ENCODE peak calls at places on chromosomes 16 and 17, in nine cellular contexts. G is fibroblast of pulmonary artery, S is fibroblast of mammary gland, B is activated B cell treated with CpG ODN at 0.5 μM for 24 hours, V is left ventricle myocardium inferior, D is ascending aorta, L is brain microvascular endothelial cell, W is A549, R is H1. K is an unnamed sample.

GRCh38 chr17:30519707-30520106 is 42.5 kb downstream of the GOSR1 start:
- DNase-seq in G (peak), S (peak), B (no peak), V (no peak), D (no peak), L (peak), W (peak), R (no peak), K (no peak)

GRCh38 chr17:76529224-76529642 is 8.3 kb downstream of the CYGB start:
- DNase-seq in G (peak), S (peak), B (no peak), V (peak), D (peak), L (peak), W (no peak), R (no peak), K (no peak)

GRCh38 chr16:3960049-3960809 is 79.7 kb upstream of the CREBBP start:
- DNase-seq in G (peak), S (no peak), B (no peak), V (no peak), D (no peak), L (peak), W (no peak), R (no peak), K (no peak)

GRCh38 chr17:77423589-77424451 is 283.1 kb downstream of the SEC14L1 start:
- DNase-seq in G (peak), S (peak), B (no peak), V (peak), D (peak), L (peak), W (peak), R (no peak), K (no peak)

GRCh38 chr17:27511921-27512320 is 55.7 kb downstream of the KSR1 start:
- DNase-seq in G (no peak), S (no peak), B (no peak), V (no peak), D (no peak), L (no peak), W (no peak), R (no peak), K (no peak)

GRCh38 chr16:287298-287811 is 4.4 kb downstream of the PDIA2 start:
- DNase-seq in G (no peak), S (no peak), B (no peak), V (no peak), D (no peak), L (no peak), W (peak), R (no peak), K (no peak)

GRCh38 chr17:35315283-35315682 is 58.1 kb downstream of the SLFN11 start:
- DNase-seq in G (peak), S (peak), B (no peak), V (no peak), D (peak), L (peak), W (peak), R (no peak), K (no peak)

GRCh38 chr16:57109500-57110105 is 17.2 kb downstream of the CPNE2 start:
- DNase-seq in G (no peak), S (no peak), B (no peak), V (no peak), D (no peak), L (no peak), W (no peak), R (no peak), K (no peak)

GRCh38 chr17:1267471-1267947 is 2.7 kb upstream of the BHLHA9 start:
- DNase-seq in G (peak), S (no peak), B (no peak), V (no peak), D (peak), L (no peak), W (peak), R (no peak), K (no peak)

GRCh38 chr17:60577147-60577925 is 22.7 kb upstream of the PPM1D start:
- DNase-seq in G (peak), S (peak), B (no peak), V (no peak), D (peak), L (peak), W (no peak), R (no peak), K (no peak)

GRCh38 chr17:62703269-62703775 is 75.9 kb downstream of the MRC2 start:
- DNase-seq in G (no peak), S (peak), B (no peak), V (no peak), D (peak), L (no peak), W (peak), R (no peak), K (no peak)

GRCh38 chr17:59439711-59440110 is 108.3 kb downstream of the YPEL2 start:
- DNase-seq in G (no peak), S (no peak), B (no peak), V (no peak), D (no peak), L (no peak), W (no peak), R (no peak), K (no peak)

DNA sequence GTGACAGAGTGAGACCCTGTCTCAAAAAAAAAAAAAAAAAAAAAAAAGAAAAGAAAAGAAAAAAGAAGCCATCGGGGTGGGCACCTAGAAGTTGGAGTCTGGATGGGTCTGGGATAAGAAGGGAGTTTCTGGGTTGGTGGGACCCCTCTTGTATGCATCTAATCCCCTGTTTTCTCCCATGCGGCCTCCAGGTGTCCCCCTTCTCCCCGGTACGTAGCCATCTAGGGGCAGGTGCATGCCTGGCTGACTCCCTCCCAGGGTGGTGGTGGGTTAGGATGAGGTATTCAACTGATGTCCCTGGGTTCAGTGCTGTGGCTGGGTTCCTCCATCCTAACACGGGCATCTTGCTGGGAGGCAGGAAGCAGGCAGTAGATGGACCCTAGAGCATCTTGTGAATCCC is 13.0 kb downstream of the FMNL1 start:
- DNase-seq in G (no peak), S (no peak), B (no peak), V (no peak), D (no peak), L (no peak), W (peak), R (no peak), K (no peak)
- TF ChIP-seq CTCF in G (peak), S (no peak), B (no peak), V (peak), D (no peak), L (peak), W (peak), R (peak), K (peak)

GRCh38 chr16:89219365-89219764 is 1.9 kb downstream of the ZNF778 start:
- DNase-seq in G (no peak), S (no peak), B (no peak), V (no peak), D (no peak), L (no peak), W (no peak), R (no peak), K (no peak)
- TF ChIP-seq CTCF in G (no peak), S (no peak), B (no peak), V (no peak), D (no peak), L (no peak), W (no peak), R (no peak), K (no peak)

GRCh38 chr16:82031116-82032084 is 3.7 kb upstream of the HSD17B2 start:
- DNase-seq in G (peak), S (peak), B (no peak), V (no peak), D (no peak), L (peak), W (peak), R (no peak), K (no peak)
- TF ChIP-seq CTCF in G (peak), S (peak), B (no peak), V (peak), D (no peak), L (peak), W (peak), R (peak), K (peak)

GRCh38 chr17:42009170-42009569 is 8.1 kb downstream of the DNAJC7 start:
- DNase-seq in G (no peak), S (no peak), B (no peak), V (no peak), D (no peak), L (no peak), W (peak), R (no peak), K (no peak)
- TF ChIP-seq CTCF in G (peak), S (peak), B (no peak), V (peak), D (no peak), L (peak), W (peak), R (peak), K (no peak)

GRCh38 chr16:73672135-73672534 is 624.2 kb upstream of the ZFHX3 start:
- DNase-seq in G (no peak), S (no peak), B (no peak), V (no peak), D (no peak), L (no peak), W (no peak), R (no peak), K (no peak)
- TF ChIP-seq CTCF in G (no peak), S (no peak), B (no peak), V (no peak), D (no peak), L (no peak), W (no peak), R (no peak), K (no peak)

DNA sequence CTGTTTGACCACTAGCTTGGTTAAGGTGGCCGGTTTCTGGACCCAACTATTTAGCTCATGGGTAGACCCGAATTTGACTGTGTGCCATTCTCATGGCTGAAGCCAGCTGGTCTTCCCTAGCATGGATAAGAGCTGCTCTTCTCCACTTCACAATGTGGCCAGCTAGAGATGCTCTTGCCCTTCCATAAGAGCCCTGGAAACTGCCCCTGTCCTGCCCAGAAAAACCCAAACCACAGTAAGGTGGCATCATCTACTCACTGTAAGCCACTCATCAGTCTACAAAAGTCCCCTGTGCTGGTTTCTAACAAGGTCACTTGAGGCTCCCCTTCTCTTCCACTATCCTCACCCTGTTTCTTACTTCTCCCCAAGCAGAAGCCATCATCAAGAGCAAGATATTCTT is 165.1 kb downstream of the HS3ST2 start:
- DNase-seq in G (no peak), S (no peak), B (no peak), V (no peak), D (no peak), L (no peak), W (peak), R (no peak), K (no peak)
- TF ChIP-seq CTCF in G (no peak), S (no peak), B (no peak), V (no peak), D (no peak), L (no peak), W (no peak), R (peak), K (no peak)

GRCh38 chr17:65418622-65419021 is 142.8 kb downstream of the AXIN2 start:
- DNase-seq in G (no peak), S (no peak), B (no peak), V (no peak), D (no peak), L (no peak), W (no peak), R (no peak), K (no peak)
- TF ChIP-seq CTCF in G (peak), S (no peak), B (no peak), V (peak), D (no peak), L (peak), W (peak), R (no peak), K (peak)

GRCh38 chr17:79203016-79203415 is 128.4 kb downstream of the ENGASE start:
- DNase-seq in G (no peak), S (no peak), B (no peak), V (no peak), D (no peak), L (no peak), W (no peak), R (no peak), K (no peak)
- TF ChIP-seq CTCF in G (no peak), S (no peak), B (no peak), V (no peak), D (no peak), L (no peak), W (no peak), R (peak), K (no peak)

DNA sequence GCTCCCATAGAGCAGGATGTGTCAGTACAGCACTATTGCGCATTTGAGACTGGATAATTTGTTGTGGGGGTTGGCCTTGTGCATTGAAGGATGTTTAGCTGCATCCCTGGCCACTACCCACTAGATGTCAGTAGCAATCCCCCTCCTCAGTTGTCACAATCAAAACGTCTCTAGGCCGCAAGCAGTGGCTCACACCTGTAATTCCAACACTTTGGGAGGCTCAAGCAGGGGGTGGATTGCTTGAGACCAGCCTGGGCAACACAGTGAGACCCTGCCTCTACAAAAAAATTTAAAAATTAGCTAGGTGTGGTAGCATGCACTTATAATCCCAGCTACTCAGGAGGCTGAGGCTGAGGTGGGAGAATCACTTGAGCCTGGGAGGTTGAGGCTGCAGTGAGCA is 48.4 kb downstream of the CENPV start:
- DNase-seq in G (peak), S (peak), B (no peak), V (no peak), D (no peak), L (peak), W (peak), R (no peak), K (no peak)
- TF ChIP-seq CTCF in G (peak), S (peak), B (no peak), V (peak), D (no peak), L (peak), W (peak), R (peak), K (peak)

K was measured in osteocyte.